ENCODE peak calls at places on chromosomes 2 and 18, in ten cellular contexts. N is stimulated activated CD4-positive, alpha-beta T cell treated with anti-CD3 and anti-CD28 coated beads, Interleukin-1b, Interleukin-23, amount 100 ng/mL, for 1 hour; M is GM23338; F is stomach; Q is GM06990; V is GM13976; R is activated CD4-positive, alpha-beta T cell treated with anti-CD3 and anti-CD28 coated beads, Interleukin-2, amount 10 ng/mL, durations not matched to agents 7 days and 5 days; P is head of caudate nucleus; I is naive thymus-derived CD8-positive, alpha-beta T cell; T is amniotic stem cell. S is an unnamed sample.

GRCh38 chr2:6866239-6866745 is 585 bp upstream of the CMPK2 start:
- DNase-seq in N (no peak), M (peak), F (peak), Q (no peak), V (peak), R (peak), P (peak), I (peak), T (no peak), S (no peak)

GRCh38 chr2:217277646-217278048 is 417.8 kb upstream of the TNP1 start:
- DNase-seq in N (no peak), M (no peak), F (no peak), Q (no peak), V (no peak), R (no peak), P (peak), I (no peak), T (peak), S (no peak)

GRCh38 chr2:180695570-180695969 is 284.8 kb upstream of the UBE2E3 start:
- DNase-seq in N (no peak), M (no peak), F (no peak), Q (no peak), V (no peak), R (no peak), P (no peak), I (no peak), T (no peak), S (no peak)

GRCh38 chr2:118774458-118775133 is 72.9 kb downstream of the EN1 start:
- DNase-seq in N (no peak), M (peak), F (peak), Q (peak), V (peak), R (peak), P (peak), I (no peak), T (no peak), S (no peak)

GRCh38 chr2:105754011-105754410 is 9.3 kb downstream of the NCK2 start:
- DNase-seq in N (no peak), M (no peak), F (no peak), Q (no peak), V (no peak), R (peak), P (no peak), I (peak), T (no peak), S (no peak)

GRCh38 chr18:25561923-25562322 is 210.0 kb upstream of the ZNF521 start:
- DNase-seq in N (no peak), M (peak), F (no peak), Q (no peak), V (peak), R (no peak), P (no peak), I (peak), T (no peak), S (no peak)

GRCh38 chr2:211930331-211930730 is 608.3 kb downstream of the ERBB4 start:
- DNase-seq in N (no peak), M (peak), F (no peak), Q (peak), V (peak), R (peak), P (no peak), I (peak), T (no peak), S (no peak)

GRCh38 chr2:148568597-148568996 is 76.0 kb upstream of the EPC2 start:
- DNase-seq in N (no peak), M (no peak), F (no peak), Q (no peak), V (no peak), R (peak), P (no peak), I (peak), T (no peak), S (no peak)

S was measured in naive B cell.